ENCODE peak calls at places on chromosomes 6 and 20, in eight cellular contexts. One of them, this sample, is unnamed.

GRCh38 chr20:46207031-46207549 is 89.0 kb downstream of the CD40 start:
- DNase-seq in stimulated activated CD4-positive, alpha-beta T cell treated with anti-CD3 and anti-CD28 coated beads, Interleukin-15, amount 100 ng/mL, for 48 hours: no peak
- DNase-seq in AG10803: no peak
- DNase-seq in stimulated activated naive B cell treated with anti-CD40 and anti-IgM and Interleukin-4, amounts not matched to agents 10 μg/mL and 1 μg/mL and 100 μg/mL, for 72 hours: no peak
- DNase-seq in nucleus accumbens: no peak
- DNase-seq in left cardiac atrium: no peak
- DNase-seq in PC-9: no peak
- DNase-seq in HTR-8/SVneo: no peak
- DNase-seq in this sample: no peak

GRCh38 chr6:56475736-56476457 is 166.8 kb downstream of the DST start:
- DNase-seq in stimulated activated CD4-positive, alpha-beta T cell treated with anti-CD3 and anti-CD28 coated beads, Interleukin-15, amount 100 ng/mL, for 48 hours: no peak
- DNase-seq in AG10803: no peak
- DNase-seq in stimulated activated naive B cell treated with anti-CD40 and anti-IgM and Interleukin-4, amounts not matched to agents 10 μg/mL and 1 μg/mL and 100 μg/mL, for 72 hours: no peak
- DNase-seq in nucleus accumbens: no peak
- DNase-seq in left cardiac atrium: peak; percentile 31
- DNase-seq in PC-9: no peak
- DNase-seq in HTR-8/SVneo: no peak
- DNase-seq in this sample: peak; percentile 55

GRCh38 chr20:5364997-5365597 is 48.3 kb upstream of the PROKR2 start:
- DNase-seq in stimulated activated CD4-positive, alpha-beta T cell treated with anti-CD3 and anti-CD28 coated beads, Interleukin-15, amount 100 ng/mL, for 48 hours: no peak
- DNase-seq in AG10803: no peak
- DNase-seq in stimulated activated naive B cell treated with anti-CD40 and anti-IgM and Interleukin-4, amounts not matched to agents 10 μg/mL and 1 μg/mL and 100 μg/mL, for 72 hours: no peak
- DNase-seq in nucleus accumbens: no peak
- DNase-seq in left cardiac atrium: no peak
- DNase-seq in PC-9: no peak
- DNase-seq in HTR-8/SVneo: no peak
- DNase-seq in this sample: no peak

GRCh38 chr6:72560721-72561593 is 60.9 kb upstream of the KCNQ5 start:
- DNase-seq in stimulated activated CD4-positive, alpha-beta T cell treated with anti-CD3 and anti-CD28 coated beads, Interleukin-15, amount 100 ng/mL, for 48 hours: no peak
- DNase-seq in AG10803: peak; percentile 74
- DNase-seq in stimulated activated naive B cell treated with anti-CD40 and anti-IgM and Interleukin-4, amounts not matched to agents 10 μg/mL and 1 μg/mL and 100 μg/mL, for 72 hours: no peak
- DNase-seq in nucleus accumbens: no peak
- DNase-seq in left cardiac atrium: no peak
- DNase-seq in PC-9: no peak
- DNase-seq in HTR-8/SVneo: no peak
- DNase-seq in this sample: no peak

GRCh38 chr6:148166339-148166949 is 176.2 kb upstream of the SASH1 start:
- DNase-seq in stimulated activated CD4-positive, alpha-beta T cell treated with anti-CD3 and anti-CD28 coated beads, Interleukin-15, amount 100 ng/mL, for 48 hours: no peak
- DNase-seq in AG10803: peak; percentile 62
- DNase-seq in stimulated activated naive B cell treated with anti-CD40 and anti-IgM and Interleukin-4, amounts not matched to agents 10 μg/mL and 1 μg/mL and 100 μg/mL, for 72 hours: no peak
- DNase-seq in nucleus accumbens: no peak
- DNase-seq in left cardiac atrium: no peak
- DNase-seq in PC-9: peak; percentile 58
- DNase-seq in HTR-8/SVneo: peak; percentile 32
- DNase-seq in this sample: no peak

GRCh38 chr20:45450097-45450818 is 19.3 kb upstream of the WFDC2 start:
- DNase-seq in stimulated activated CD4-positive, alpha-beta T cell treated with anti-CD3 and anti-CD28 coated beads, Interleukin-15, amount 100 ng/mL, for 48 hours: no peak
- DNase-seq in AG10803: peak; percentile 57
- DNase-seq in stimulated activated naive B cell treated with anti-CD40 and anti-IgM and Interleukin-4, amounts not matched to agents 10 μg/mL and 1 μg/mL and 100 μg/mL, for 72 hours: no peak
- DNase-seq in nucleus accumbens: no peak
- DNase-seq in left cardiac atrium: no peak
- DNase-seq in PC-9: peak; percentile 71
- DNase-seq in HTR-8/SVneo: peak; percentile 72
- DNase-seq in this sample: no peak

GRCh38 chr6:160667854-160668481 is 3.9 kb upstream of the LPA start:
- DNase-seq in stimulated activated CD4-positive, alpha-beta T cell treated with anti-CD3 and anti-CD28 coated beads, Interleukin-15, amount 100 ng/mL, for 48 hours: peak; percentile 8
- DNase-seq in AG10803: no peak
- DNase-seq in stimulated activated naive B cell treated with anti-CD40 and anti-IgM and Interleukin-4, amounts not matched to agents 10 μg/mL and 1 μg/mL and 100 μg/mL, for 72 hours: no peak
- DNase-seq in nucleus accumbens: no peak
- DNase-seq in left cardiac atrium: no peak
- DNase-seq in PC-9: no peak
- DNase-seq in HTR-8/SVneo: no peak
- DNase-seq in this sample: no peak

GRCh38 chr20:61662946-61663460 is 402.7 kb downstream of the TAF4 start:
- DNase-seq in stimulated activated CD4-positive, alpha-beta T cell treated with anti-CD3 and anti-CD28 coated beads, Interleukin-15, amount 100 ng/mL, for 48 hours: no peak
- DNase-seq in AG10803: no peak
- DNase-seq in stimulated activated naive B cell treated with anti-CD40 and anti-IgM and Interleukin-4, amounts not matched to agents 10 μg/mL and 1 μg/mL and 100 μg/mL, for 72 hours: no peak
- DNase-seq in nucleus accumbens: no peak
- DNase-seq in left cardiac atrium: no peak
- DNase-seq in PC-9: no peak
- DNase-seq in HTR-8/SVneo: no peak
- DNase-seq in this sample: no peak

GRCh38 chr20:46512943-46513844 is at the start of gene ZNF334:
- DNase-seq in stimulated activated CD4-positive, alpha-beta T cell treated with anti-CD3 and anti-CD28 coated beads, Interleukin-15, amount 100 ng/mL, for 48 hours: peak; percentile 43
- DNase-seq in AG10803: peak; percentile 38
- DNase-seq in stimulated activated naive B cell treated with anti-CD40 and anti-IgM and Interleukin-4, amounts not matched to agents 10 μg/mL and 1 μg/mL and 100 μg/mL, for 72 hours: peak; percentile 44
- DNase-seq in nucleus accumbens: peak; percentile 57
- DNase-seq in left cardiac atrium: peak; percentile 80
- DNase-seq in PC-9: no peak
- DNase-seq in HTR-8/SVneo: peak; percentile 94
- DNase-seq in this sample: peak; percentile 47

GRCh38 chr6:1554241-1554880 is 55.4 kb upstream of the FOXC1 start:
- DNase-seq in stimulated activated CD4-positive, alpha-beta T cell treated with anti-CD3 and anti-CD28 coated beads, Interleukin-15, amount 100 ng/mL, for 48 hours: no peak
- DNase-seq in AG10803: peak; percentile 41
- DNase-seq in stimulated activated naive B cell treated with anti-CD40 and anti-IgM and Interleukin-4, amounts not matched to agents 10 μg/mL and 1 μg/mL and 100 μg/mL, for 72 hours: peak; percentile 18
- DNase-seq in nucleus accumbens: no peak
- DNase-seq in left cardiac atrium: no peak
- DNase-seq in PC-9: no peak
- DNase-seq in HTR-8/SVneo: no peak
- DNase-seq in this sample: no peak

GRCh38 chr6:315921-316752 is 23.9 kb downstream of the DUSP22 start:
- DNase-seq in stimulated activated CD4-positive, alpha-beta T cell treated with anti-CD3 and anti-CD28 coated beads, Interleukin-15, amount 100 ng/mL, for 48 hours: no peak
- DNase-seq in AG10803: peak; percentile 22
- DNase-seq in stimulated activated naive B cell treated with anti-CD40 and anti-IgM and Interleukin-4, amounts not matched to agents 10 μg/mL and 1 μg/mL and 100 μg/mL, for 72 hours: no peak
- DNase-seq in nucleus accumbens: no peak
- DNase-seq in left cardiac atrium: no peak
- DNase-seq in PC-9: no peak
- DNase-seq in HTR-8/SVneo: no peak
- DNase-seq in this sample: no peak

GRCh38 chr6:27761391-27761790 is 150.8 kb downstream of the OR2B2 start:
- DNase-seq in stimulated activated CD4-positive, alpha-beta T cell treated with anti-CD3 and anti-CD28 coated beads, Interleukin-15, amount 100 ng/mL, for 48 hours: no peak
- DNase-seq in AG10803: no peak
- DNase-seq in stimulated activated naive B cell treated with anti-CD40 and anti-IgM and Interleukin-4, amounts not matched to agents 10 μg/mL and 1 μg/mL and 100 μg/mL, for 72 hours: no peak
- DNase-seq in nucleus accumbens: no peak
- DNase-seq in left cardiac atrium: no peak
- DNase-seq in PC-9: no peak
- DNase-seq in HTR-8/SVneo: no peak
- DNase-seq in this sample: no peak

GRCh38 chr20:12371955-12372354 is 454.3 kb downstream of the BTBD3 start:
- DNase-seq in stimulated activated CD4-positive, alpha-beta T cell treated with anti-CD3 and anti-CD28 coated beads, Interleukin-15, amount 100 ng/mL, for 48 hours: no peak
- DNase-seq in AG10803: no peak
- DNase-seq in stimulated activated naive B cell treated with anti-CD40 and anti-IgM and Interleukin-4, amounts not matched to agents 10 μg/mL and 1 μg/mL and 100 μg/mL, for 72 hours: no peak
- DNase-seq in nucleus accumbens: no peak
- DNase-seq in left cardiac atrium: no peak
- DNase-seq in PC-9: no peak
- DNase-seq in HTR-8/SVneo: no peak
- DNase-seq in this sample: no peak

GRCh38 chr6:16136536-16137450 is 7.9 kb downstream of the MYLIP start:
- DNase-seq in stimulated activated CD4-positive, alpha-beta T cell treated with anti-CD3 and anti-CD28 coated beads, Interleukin-15, amount 100 ng/mL, for 48 hours: no peak
- DNase-seq in AG10803: peak; percentile 86
- DNase-seq in stimulated activated naive B cell treated with anti-CD40 and anti-IgM and Interleukin-4, amounts not matched to agents 10 μg/mL and 1 μg/mL and 100 μg/mL, for 72 hours: no peak
- DNase-seq in nucleus accumbens: no peak
- DNase-seq in left cardiac atrium: no peak
- DNase-seq in PC-9: peak; percentile 63
- DNase-seq in HTR-8/SVneo: peak; percentile 43
- DNase-seq in this sample: no peak

GRCh38 chr6:32313964-32314363 is 57.7 kb downstream of the TSBP1 start:
- DNase-seq in stimulated activated CD4-positive, alpha-beta T cell treated with anti-CD3 and anti-CD28 coated beads, Interleukin-15, amount 100 ng/mL, for 48 hours: no peak
- DNase-seq in AG10803: no peak
- DNase-seq in stimulated activated naive B cell treated with anti-CD40 and anti-IgM and Interleukin-4, amounts not matched to agents 10 μg/mL and 1 μg/mL and 100 μg/mL, for 72 hours: no peak
- DNase-seq in nucleus accumbens: no peak
- DNase-seq in left cardiac atrium: no peak
- DNase-seq in PC-9: no peak
- DNase-seq in HTR-8/SVneo: no peak
- DNase-seq in this sample: no peak

GRCh38 chr6:128914051-128914450 is 31.1 kb downstream of the LAMA2 start:
- DNase-seq in stimulated activated CD4-positive, alpha-beta T cell treated with anti-CD3 and anti-CD28 coated beads, Interleukin-15, amount 100 ng/mL, for 48 hours: no peak
- DNase-seq in AG10803: no peak
- DNase-seq in stimulated activated naive B cell treated with anti-CD40 and anti-IgM and Interleukin-4, amounts not matched to agents 10 μg/mL and 1 μg/mL and 100 μg/mL, for 72 hours: no peak
- DNase-seq in nucleus accumbens: no peak
- DNase-seq in left cardiac atrium: no peak
- DNase-seq in PC-9: no peak
- DNase-seq in HTR-8/SVneo: no peak
- DNase-seq in this sample: no peak

GRCh38 chr20:31605902-31606677 is 1.0 kb downstream of the ID1 start:
- DNase-seq in stimulated activated CD4-positive, alpha-beta T cell treated with anti-CD3 and anti-CD28 coated beads, Interleukin-15, amount 100 ng/mL, for 48 hours: no peak
- DNase-seq in AG10803: no peak
- DNase-seq in stimulated activated naive B cell treated with anti-CD40 and anti-IgM and Interleukin-4, amounts not matched to agents 10 μg/mL and 1 μg/mL and 100 μg/mL, for 72 hours: no peak
- DNase-seq in nucleus accumbens: no peak
- DNase-seq in left cardiac atrium: peak; percentile 47
- DNase-seq in PC-9: no peak
- DNase-seq in HTR-8/SVneo: no peak
- DNase-seq in this sample: peak; percentile 69

GRCh38 chr6:7691021-7691420 is 34.9 kb upstream of the BMP6 start:
- DNase-seq in stimulated activated CD4-positive, alpha-beta T cell treated with anti-CD3 and anti-CD28 coated beads, Interleukin-15, amount 100 ng/mL, for 48 hours: no peak
- DNase-seq in AG10803: no peak
- DNase-seq in stimulated activated naive B cell treated with anti-CD40 and anti-IgM and Interleukin-4, amounts not matched to agents 10 μg/mL and 1 μg/mL and 100 μg/mL, for 72 hours: no peak
- DNase-seq in nucleus accumbens: no peak
- DNase-seq in left cardiac atrium: no peak
- DNase-seq in PC-9: no peak
- DNase-seq in HTR-8/SVneo: no peak
- DNase-seq in this sample: no peak

GRCh38 chr20:33811763-33812672 is 870 bp downstream of the CHMP4B start:
- DNase-seq in stimulated activated CD4-positive, alpha-beta T cell treated with anti-CD3 and anti-CD28 coated beads, Interleukin-15, amount 100 ng/mL, for 48 hours: no peak
- DNase-seq in AG10803: peak; percentile 82
- DNase-seq in stimulated activated naive B cell treated with anti-CD40 and anti-IgM and Interleukin-4, amounts not matched to agents 10 μg/mL and 1 μg/mL and 100 μg/mL, for 72 hours: peak; percentile 23
- DNase-seq in nucleus accumbens: no peak
- DNase-seq in left cardiac atrium: peak; percentile 78
- DNase-seq in PC-9: peak; percentile 84
- DNase-seq in HTR-8/SVneo: peak; percentile 71
- DNase-seq in this sample: peak; percentile 81

GRCh38 chr20:32603046-32603726 is 18.1 kb upstream of the NOL4L start:
- DNase-seq in stimulated activated CD4-positive, alpha-beta T cell treated with anti-CD3 and anti-CD28 coated beads, Interleukin-15, amount 100 ng/mL, for 48 hours: no peak
- DNase-seq in AG10803: no peak
- DNase-seq in stimulated activated naive B cell treated with anti-CD40 and anti-IgM and Interleukin-4, amounts not matched to agents 10 μg/mL and 1 μg/mL and 100 μg/mL, for 72 hours: no peak
- DNase-seq in nucleus accumbens: no peak
- DNase-seq in left cardiac atrium: no peak
- DNase-seq in PC-9: no peak
- DNase-seq in HTR-8/SVneo: no peak
- DNase-seq in this sample: peak; percentile 50

GRCh38 chr6:158021376-158021775 is 39.7 kb downstream of the SYNJ2 start:
- DNase-seq in stimulated activated CD4-positive, alpha-beta T cell treated with anti-CD3 and anti-CD28 coated beads, Interleukin-15, amount 100 ng/mL, for 48 hours: no peak
- DNase-seq in AG10803: no peak
- DNase-seq in stimulated activated naive B cell treated with anti-CD40 and anti-IgM and Interleukin-4, amounts not matched to agents 10 μg/mL and 1 μg/mL and 100 μg/mL, for 72 hours: no peak
- DNase-seq in nucleus accumbens: no peak
- DNase-seq in left cardiac atrium: peak; percentile 5
- DNase-seq in PC-9: no peak
- DNase-seq in HTR-8/SVneo: no peak
- DNase-seq in this sample: no peak

GRCh38 chr6:20755631-20756030 is 221.4 kb downstream of the CDKAL1 start:
- DNase-seq in stimulated activated CD4-positive, alpha-beta T cell treated with anti-CD3 and anti-CD28 coated beads, Interleukin-15, amount 100 ng/mL, for 48 hours: no peak
- DNase-seq in AG10803: peak; percentile 63
- DNase-seq in stimulated activated naive B cell treated with anti-CD40 and anti-IgM and Interleukin-4, amounts not matched to agents 10 μg/mL and 1 μg/mL and 100 μg/mL, for 72 hours: no peak
- DNase-seq in nucleus accumbens: no peak
- DNase-seq in left cardiac atrium: no peak
- DNase-seq in PC-9: no peak
- DNase-seq in HTR-8/SVneo: peak; percentile 15
- DNase-seq in this sample: no peak

GRCh38 chr6:137016366-137016765 is 28.4 kb downstream of the IL20RA start:
- DNase-seq in stimulated activated CD4-positive, alpha-beta T cell treated with anti-CD3 and anti-CD28 coated beads, Interleukin-15, amount 100 ng/mL, for 48 hours: no peak
- DNase-seq in AG10803: peak; percentile 55
- DNase-seq in stimulated activated naive B cell treated with anti-CD40 and anti-IgM and Interleukin-4, amounts not matched to agents 10 μg/mL and 1 μg/mL and 100 μg/mL, for 72 hours: no peak
- DNase-seq in nucleus accumbens: no peak
- DNase-seq in left cardiac atrium: no peak
- DNase-seq in PC-9: peak; percentile 35
- DNase-seq in HTR-8/SVneo: no peak
- DNase-seq in this sample: no peak

GRCh38 chr6:169782966-169783760 is 31.7 kb downstream of the ERMARD start:
- DNase-seq in stimulated activated CD4-positive, alpha-beta T cell treated with anti-CD3 and anti-CD28 coated beads, Interleukin-15, amount 100 ng/mL, for 48 hours: no peak
- DNase-seq in AG10803: no peak
- DNase-seq in stimulated activated naive B cell treated with anti-CD40 and anti-IgM and Interleukin-4, amounts not matched to agents 10 μg/mL and 1 μg/mL and 100 μg/mL, for 72 hours: no peak
- DNase-seq in nucleus accumbens: no peak
- DNase-seq in left cardiac atrium: no peak
- DNase-seq in PC-9: no peak
- DNase-seq in HTR-8/SVneo: no peak
- DNase-seq in this sample: no peak

This sample was measured in heart left ventricle.